ENCODE peak calls at places on chromosomes 7 and 10, in six cellular contexts. Y is sigmoid colon, A is gastrocnemius medialis, Z is breast epithelium, X is H54, W is testis. Q is an unnamed sample.

GRCh38 chr7:128830231-128831177 is at the start of gene FLNC:
- DNase-seq in Y (peak), A (peak), Z (no peak), X (peak), W (peak), Q (peak)

GRCh38 chr10:77230194-77230593 is 407.4 kb downstream of the KCNMA1 start:
- DNase-seq in Y (no peak), A (no peak), Z (no peak), X (no peak), W (no peak), Q (no peak)

GRCh38 chr7:133778472-133778871 is 348.7 kb upstream of the LRGUK start:
- DNase-seq in Y (no peak), A (no peak), Z (no peak), X (no peak), W (no peak), Q (no peak)

GRCh38 chr7:76246804-76247389 is 45.2 kb downstream of the SRRM3 start:
- DNase-seq in Y (no peak), A (no peak), Z (no peak), X (no peak), W (no peak), Q (no peak)

GRCh38 chr10:3076138-3076537 is 8.8 kb downstream of the PFKP start:
- DNase-seq in Y (peak), A (no peak), Z (no peak), X (no peak), W (no peak), Q (no peak)

GRCh38 chr10:28592953-28593352 is 60.0 kb downstream of the WAC start:
- DNase-seq in Y (no peak), A (no peak), Z (no peak), X (peak), W (no peak), Q (peak)

GRCh38 chr10:22713853-22714523 is 390 bp downstream of the PIP4K2A start:
- DNase-seq in Y (peak), A (no peak), Z (no peak), X (peak), W (peak), Q (peak)

GRCh38 chr7:38257350-38257677 is 16.1 kb downstream of the TARP start:
- DNase-seq in Y (no peak), A (no peak), Z (no peak), X (no peak), W (no peak), Q (no peak)

GRCh38 chr10:75058142-75058541 is 53.3 kb upstream of the SAMD8 start:
- DNase-seq in Y (no peak), A (no peak), Z (no peak), X (no peak), W (no peak), Q (no peak)

GRCh38 chr7:99014113-99014985 is 129.6 kb downstream of the SMURF1 start:
- DNase-seq in Y (peak), A (peak), Z (no peak), X (no peak), W (peak), Q (no peak)

GRCh38 chr10:61304751-61305150 is 148.4 kb downstream of the TMEM26 start:
- DNase-seq in Y (no peak), A (no peak), Z (no peak), X (no peak), W (no peak), Q (no peak)

GRCh38 chr7:156942708-156943090 is 6.8 kb upstream of the NOM1 start:
- DNase-seq in Y (no peak), A (no peak), Z (no peak), X (no peak), W (no peak), Q (no peak)

GRCh38 chr7:114818501-114818900 is 103.4 kb upstream of the MDFIC start:
- DNase-seq in Y (no peak), A (no peak), Z (no peak), X (peak), W (no peak), Q (no peak)

GRCh38 chr7:128041203-128041602 is 10.0 kb upstream of the LRRC4 start:
- DNase-seq in Y (no peak), A (no peak), Z (no peak), X (no peak), W (no peak), Q (no peak)

GRCh38 chr7:136133491-136133990 is 156.4 kb upstream of the MTPN start:
- DNase-seq in Y (no peak), A (no peak), Z (no peak), X (no peak), W (no peak), Q (no peak)

GRCh38 chr10:34889004-34889869 is 74.1 kb upstream of the PARD3 start:
- DNase-seq in Y (peak), A (no peak), Z (no peak), X (no peak), W (no peak), Q (no peak)

GRCh38 chr10:102421645-102422585 is 1.3 kb downstream of the FBXL15 start:
- DNase-seq in Y (peak), A (peak), Z (no peak), X (no peak), W (peak), Q (peak)

GRCh38 chr7:27194641-27195379 is 5.1 kb downstream of the HOXA13 start:
- DNase-seq in Y (no peak), A (no peak), Z (no peak), X (no peak), W (no peak), Q (no peak)

GRCh38 chr7:154892459-154892858 is 110.5 kb downstream of the PAXIP1 start:
- DNase-seq in Y (no peak), A (no peak), Z (no peak), X (no peak), W (peak), Q (no peak)

GRCh38 chr7:20559883-20560282 is 55.6 kb upstream of the ABCB5 start:
- DNase-seq in Y (no peak), A (no peak), Z (no peak), X (no peak), W (no peak), Q (no peak)

GRCh38 chr7:17706734-17707133 is 233.6 kb downstream of the SNX13 start:
- DNase-seq in Y (peak), A (no peak), Z (no peak), X (peak), W (peak), Q (peak)

GRCh38 chr10:92891885-92892705 is 43.8 kb downstream of the EXOC6 start:
- DNase-seq in Y (peak), A (peak), Z (peak), X (peak), W (no peak), Q (peak)

GRCh38 chr7:18508441-18509427 is 13.2 kb downstream of the HDAC9 start:
- DNase-seq in Y (no peak), A (peak), Z (no peak), X (peak), W (no peak), Q (no peak)

GRCh38 chr7:116330961-116331360 is 120.6 kb downstream of the TES start:
- DNase-seq in Y (no peak), A (no peak), Z (no peak), X (no peak), W (no peak), Q (no peak)

GRCh38 chr7:105745681-105746330 is 130.6 kb downstream of the ATXN7L1 start:
- DNase-seq in Y (no peak), A (no peak), Z (no peak), X (no peak), W (no peak), Q (no peak)

GRCh38 chr10:102267748-102268147 is 22.4 kb downstream of the GBF1 start:
- DNase-seq in Y (no peak), A (no peak), Z (no peak), X (peak), W (no peak), Q (no peak)

GRCh38 chr7:44936322-44936721 is 42.5 kb downstream of the MYO1G start:
- DNase-seq in Y (no peak), A (no peak), Z (no peak), X (no peak), W (no peak), Q (no peak)

GRCh38 chr7:33700001-33700899 is 205.1 kb upstream of the BMPER start:
- DNase-seq in Y (no peak), A (no peak), Z (no peak), X (no peak), W (no peak), Q (no peak)

GRCh38 chr10:3107426-3107961 is 40.1 kb downstream of the PFKP start:
- DNase-seq in Y (peak), A (peak), Z (peak), X (peak), W (no peak), Q (no peak)

GRCh38 chr7:55534262-55534915 is 37.9 kb downstream of the VOPP1 start:
- DNase-seq in Y (peak), A (peak), Z (no peak), X (peak), W (peak), Q (no peak)
- TF ChIP-seq POLR2A in Y (no peak), A (no peak), Z (no peak), X (no peak), W (no peak), Q (no peak)

GRCh38 chr10:110844617-110844881 is 27.2 kb upstream of the PDCD4 start:
- DNase-seq in Y (no peak), A (no peak), Z (no peak), X (no peak), W (no peak), Q (no peak)

GRCh38 chr10:110847351-110847750 is 24.4 kb upstream of the PDCD4 start:
- DNase-seq in Y (peak), A (no peak), Z (no peak), X (no peak), W (no peak), Q (no peak)

GRCh38 chr10:110845372-110845755 is 26.4 kb upstream of the PDCD4 start:
- DNase-seq in Y (peak), A (no peak), Z (no peak), X (no peak), W (no peak), Q (no peak)

GRCh38 chr10:110843796-110844616 is 27.7 kb upstream of the PDCD4 start:
- DNase-seq in Y (peak), A (no peak), Z (no peak), X (no peak), W (no peak), Q (no peak)

GRCh38 chr10:110845756-110846620 is 25.7 kb upstream of the PDCD4 start:
- DNase-seq in Y (peak), A (no peak), Z (peak), X (no peak), W (no peak), Q (no peak)
- TF ChIP-seq POLR2A in Y (no peak), A (no peak), Z (no peak), X (no peak), W (no peak), Q (no peak)

DNA sequence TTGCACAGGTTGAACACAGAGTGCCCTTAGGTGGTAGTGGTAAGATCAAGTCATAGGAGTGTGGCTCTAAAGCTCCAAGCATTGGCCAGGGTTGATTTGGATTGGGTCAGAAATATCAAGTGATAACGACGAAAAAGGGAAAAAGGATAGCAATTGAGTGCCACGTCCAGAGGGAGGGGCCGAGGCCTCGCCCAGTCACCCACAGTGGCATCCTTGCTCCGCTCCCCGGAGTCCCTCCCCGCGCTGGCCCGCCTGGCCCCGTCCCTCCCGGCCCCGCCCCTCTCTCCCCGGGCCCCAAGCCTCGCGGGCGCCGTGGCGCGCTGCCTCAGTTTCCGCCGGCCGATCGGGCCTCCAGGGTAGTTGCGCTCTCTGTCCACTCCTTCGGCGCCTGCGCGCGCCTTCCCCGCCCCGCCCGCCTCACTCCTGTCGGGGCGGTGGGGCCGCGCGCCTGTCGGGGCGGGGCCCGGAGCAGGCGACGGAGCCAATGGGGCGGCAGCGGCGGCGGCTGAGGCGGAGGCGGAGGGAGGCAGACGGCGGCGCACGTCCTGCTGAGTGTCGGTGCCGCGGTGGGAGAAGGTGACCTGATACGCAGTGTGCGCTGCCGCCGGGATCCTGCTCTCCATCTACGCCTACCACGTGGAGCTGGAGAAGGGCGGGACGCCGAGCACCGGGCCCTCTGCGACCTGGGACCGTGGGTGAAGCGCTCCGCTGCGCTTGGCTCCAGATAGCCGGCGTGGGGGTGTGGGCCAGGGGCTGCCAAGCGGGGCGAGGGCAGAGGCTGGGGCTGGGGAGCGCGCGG is 209.1 kb upstream of the ZNF722 start:
- DNase-seq in Y (no peak), A (no peak), Z (no peak), X (no peak), W (peak), Q (no peak)
- TF ChIP-seq POLR2A in Y (no peak), A (no peak), Z (no peak), X (no peak), W (no peak), Q (no peak)

DNA sequence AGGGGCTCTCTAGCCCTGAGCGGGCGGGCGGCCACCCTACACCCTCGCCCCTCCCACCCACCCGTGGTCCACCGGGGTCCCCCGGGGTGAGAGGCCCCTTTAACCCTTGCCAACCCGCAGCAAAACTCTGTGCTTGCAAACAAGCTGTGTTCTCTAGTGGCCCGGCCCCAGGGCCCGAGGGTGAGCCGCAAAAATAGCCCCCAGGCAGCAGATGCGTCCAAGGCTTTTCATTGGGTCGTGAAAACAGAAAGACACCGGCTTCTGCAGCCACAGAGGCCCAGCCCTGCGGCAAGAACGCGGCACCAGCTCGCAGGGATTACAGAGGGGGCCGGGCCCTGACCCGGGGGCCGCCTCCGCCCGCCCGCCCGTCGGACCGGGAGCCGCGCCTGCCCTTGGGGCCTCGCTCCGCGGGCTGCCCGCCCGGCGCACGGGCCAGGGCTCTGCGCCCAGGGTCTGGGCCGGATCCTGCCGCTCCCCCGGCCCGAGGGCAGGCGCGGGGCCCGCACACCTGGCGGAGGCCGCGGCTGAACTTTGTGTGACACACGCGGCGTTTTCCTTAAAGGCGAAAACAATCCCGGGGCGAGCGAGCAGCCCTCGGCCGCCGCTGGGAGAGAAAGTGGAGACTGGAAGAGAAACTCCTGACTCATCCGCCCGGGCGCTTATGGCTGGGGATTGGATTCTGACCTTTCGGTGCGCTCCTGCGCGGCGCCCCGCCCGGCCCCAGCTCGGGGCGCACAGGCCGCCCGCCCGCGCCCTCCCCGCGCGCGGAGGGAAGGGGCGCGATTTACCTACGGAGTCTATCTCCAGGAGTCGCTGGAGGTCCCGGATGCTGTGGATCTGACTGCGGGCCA is 2.8 kb downstream of the PDGFA start:
- DNase-seq in Y (no peak), A (peak), Z (no peak), X (peak), W (no peak), Q (no peak)
- TF ChIP-seq POLR2A in Y (no peak), A (peak), Z (no peak), X (no peak), W (no peak), Q (no peak)

GRCh38 chr7:100865971-100866720 is 1.0 kb upstream of the TRIP6 start:
- DNase-seq in Y (peak), A (peak), Z (peak), X (peak), W (peak), Q (no peak)

GRCh38 chr7:100866721-100867039 is 507 bp upstream of the TRIP6 start:
- DNase-seq in Y (no peak), A (no peak), Z (no peak), X (no peak), W (no peak), Q (no peak)

GRCh38 chr7:100867040-100867795 is at the start of gene TRIP6:
- DNase-seq in Y (peak), A (peak), Z (peak), X (peak), W (peak), Q (peak)

GRCh38 chr7:100865372-100865911 is 1.7 kb upstream of the TRIP6 start:
- DNase-seq in Y (no peak), A (no peak), Z (no peak), X (peak), W (no peak), Q (no peak)

GRCh38 chr7:100867796-100868485 is 754 bp downstream of the TRIP6 start:
- DNase-seq in Y (no peak), A (no peak), Z (no peak), X (no peak), W (no peak), Q (no peak)
- TF ChIP-seq POLR2A in Y (no peak), A (no peak), Z (no peak), X (no peak), W (no peak), Q (no peak)

DNA sequence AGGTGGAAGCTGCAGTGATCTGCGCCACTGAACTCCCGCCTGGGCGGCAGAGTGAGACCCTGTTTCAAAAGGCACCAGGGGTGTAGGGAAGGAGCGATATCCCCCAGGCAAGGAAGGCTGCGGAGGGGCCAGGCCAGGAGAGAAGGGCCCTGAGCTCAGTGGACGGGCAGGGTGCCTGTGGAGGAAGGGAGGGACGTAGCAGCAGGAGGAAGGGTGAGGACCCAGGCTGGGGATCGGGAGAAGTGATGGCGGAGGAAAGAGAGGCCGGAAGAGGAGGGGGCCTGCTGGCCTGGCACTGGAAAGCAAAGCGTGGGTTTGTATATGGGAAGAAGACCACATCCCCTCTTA is 45.6 kb downstream of the ALOX5 start:
- DNase-seq in Y (no peak), A (no peak), Z (no peak), X (no peak), W (no peak), Q (no peak)
- TF ChIP-seq POLR2A in Y (no peak), A (no peak), Z (no peak), X (no peak), W (no peak), Q (peak)

GRCh38 chr7:74526780-74527179 is 73.1 kb downstream of the GTF2IRD1 start:
- DNase-seq in Y (no peak), A (no peak), Z (no peak), X (no peak), W (no peak), Q (no peak)

GRCh38 chr7:74523015-74523414 is 69.3 kb downstream of the GTF2IRD1 start:
- DNase-seq in Y (no peak), A (no peak), Z (no peak), X (no peak), W (no peak), Q (no peak)

GRCh38 chr7:74527842-74528241 is 74.1 kb downstream of the GTF2IRD1 start:
- DNase-seq in Y (no peak), A (no peak), Z (no peak), X (no peak), W (no peak), Q (no peak)

GRCh38 chr7:74525140-74525539 is 71.4 kb downstream of the GTF2IRD1 start:
- DNase-seq in Y (no peak), A (no peak), Z (no peak), X (no peak), W (no peak), Q (no peak)

GRCh38 chr7:74525881-74526280 is 72.2 kb downstream of the GTF2IRD1 start:
- DNase-seq in Y (no peak), A (no peak), Z (peak), X (no peak), W (no peak), Q (no peak)
- TF ChIP-seq POLR2A in Y (no peak), A (no peak), Z (no peak), X (no peak), W (no peak), Q (no peak)

GRCh38 chr7:4774007-4774406 is 1.4 kb upstream of the AP5Z1 start:
- DNase-seq in Y (no peak), A (no peak), Z (no peak), X (no peak), W (no peak), Q (no peak)
- TF ChIP-seq POLR2A in Y (no peak), A (no peak), Z (no peak), X (no peak), W (no peak), Q (no peak)